ENCODE peak calls at places on chromosome 17, in eight cellular contexts. W is lung, T is WERI-Rb-1, D is B cell, G is gastrocnemius medialis, R is PC-9, E is GM12864, J is astrocyte of the spinal cord. I is an unnamed sample.

GRCh38 chr17:36849871-36850348 is 87.4 kb upstream of the LHX1 start:
- DNase-seq in W (no peak), T (peak), D (no peak), G (no peak), R (peak), E (peak), J (peak), I (no peak)

GRCh38 chr17:41052594-41052993 is 2.4 kb downstream of the KRTAP2-2 start:
- DNase-seq in W (no peak), T (no peak), D (no peak), G (no peak), R (no peak), E (no peak), J (no peak), I (no peak)

GRCh38 chr17:20306924-20307323 is 160.4 kb downstream of the LGALS9B start:
- DNase-seq in W (no peak), T (no peak), D (no peak), G (no peak), R (no peak), E (no peak), J (no peak), I (no peak)

GRCh38 chr17:7323731-7324437 is 5.3 kb downstream of the NEURL4 start:
- DNase-seq in W (no peak), T (peak), D (peak), G (peak), R (peak), E (no peak), J (peak), I (no peak)

GRCh38 chr17:19348806-19349205 is 13.7 kb downstream of the B9D1 start:
- DNase-seq in W (no peak), T (no peak), D (no peak), G (no peak), R (no peak), E (no peak), J (no peak), I (no peak)

GRCh38 chr17:37527249-37527851 is 37.7 kb downstream of the DUSP14 start:
- DNase-seq in W (no peak), T (peak), D (peak), G (no peak), R (peak), E (peak), J (peak), I (no peak)

GRCh38 chr17:82959990-82960418 is 119.4 kb upstream of the METRNL start:
- DNase-seq in W (no peak), T (peak), D (no peak), G (no peak), R (no peak), E (no peak), J (no peak), I (peak)

GRCh38 chr17:15446036-15446435 is 21.4 kb downstream of the CDRT4 start:
- DNase-seq in W (no peak), T (no peak), D (no peak), G (no peak), R (no peak), E (no peak), J (no peak), I (no peak)

GRCh38 chr17:29698837-29699236 is 76.1 kb upstream of the CORO6 start:
- DNase-seq in W (no peak), T (no peak), D (no peak), G (no peak), R (no peak), E (no peak), J (no peak), I (no peak)

GRCh38 chr17:19003966-19004600 is 481 bp downstream of the FAM83G start:
- DNase-seq in W (no peak), T (no peak), D (peak), G (no peak), R (peak), E (no peak), J (peak), I (no peak)

GRCh38 chr17:48575066-48575582 is 3.0 kb downstream of the HOXB4 start:
- DNase-seq in W (no peak), T (no peak), D (no peak), G (no peak), R (no peak), E (no peak), J (peak), I (no peak)

GRCh38 chr17:63398680-63399079 is 47.4 kb downstream of the CYB561 start:
- DNase-seq in W (no peak), T (no peak), D (peak), G (no peak), R (no peak), E (no peak), J (peak), I (no peak)

GRCh38 chr17:15914400-15915165 is 30.3 kb upstream of the ADORA2B start:
- DNase-seq in W (no peak), T (no peak), D (no peak), G (no peak), R (no peak), E (no peak), J (no peak), I (peak)

GRCh38 chr17:2737693-2738092 is 11.8 kb downstream of the CCDC92B start:
- DNase-seq in W (no peak), T (no peak), D (no peak), G (no peak), R (no peak), E (no peak), J (no peak), I (no peak)

GRCh38 chr17:77254961-77255741 is 114.4 kb downstream of the SEC14L1 start:
- DNase-seq in W (peak), T (no peak), D (no peak), G (no peak), R (peak), E (no peak), J (peak), I (peak)

GRCh38 chr17:38711792-38712571 is 6.9 kb downstream of the MLLT6 start:
- DNase-seq in W (no peak), T (no peak), D (no peak), G (peak), R (no peak), E (no peak), J (no peak), I (no peak)

GRCh38 chr17:12545877-12546513 is 119.7 kb upstream of the MYOCD start:
- DNase-seq in W (no peak), T (peak), D (peak), G (no peak), R (peak), E (peak), J (peak), I (no peak)

GRCh38 chr17:61635913-61636432 is 45.0 kb upstream of the NACA2 start:
- DNase-seq in W (no peak), T (peak), D (peak), G (no peak), R (peak), E (peak), J (peak), I (no peak)

GRCh38 chr17:41563607-41564006 is 8.3 kb downstream of the KRT9 start:
- DNase-seq in W (no peak), T (no peak), D (no peak), G (no peak), R (no peak), E (no peak), J (no peak), I (no peak)

GRCh38 chr17:43092891-43093290 is 32.3 kb downstream of the BRCA1 start:
- DNase-seq in W (no peak), T (no peak), D (no peak), G (no peak), R (no peak), E (no peak), J (peak), I (no peak)

GRCh38 chr17:57676543-57676942 is 68.6 kb downstream of the CCDC182 start:
- DNase-seq in W (no peak), T (no peak), D (no peak), G (no peak), R (no peak), E (no peak), J (no peak), I (peak)
- TF ChIP-seq CTCF in W (no peak), T (no peak), D (no peak), G (no peak), R (no peak), E (no peak), J (no peak), I (no peak)

GRCh38 chr17:75685508-75685907 is 18.4 kb downstream of the SAP30BP start:
- DNase-seq in W (no peak), T (no peak), D (no peak), G (no peak), R (no peak), E (no peak), J (no peak), I (no peak)

GRCh38 chr17:75691371-75692290 is 24.5 kb downstream of the SAP30BP start:
- DNase-seq in W (no peak), T (no peak), D (no peak), G (no peak), R (no peak), E (no peak), J (peak), I (no peak)

GRCh38 chr17:75689441-75689873 is 22.3 kb downstream of the SAP30BP start:
- DNase-seq in W (no peak), T (no peak), D (peak), G (no peak), R (peak), E (peak), J (no peak), I (no peak)

GRCh38 chr17:75684924-75685323 is 17.8 kb downstream of the SAP30BP start:
- DNase-seq in W (no peak), T (no peak), D (no peak), G (no peak), R (peak), E (no peak), J (peak), I (no peak)

GRCh38 chr17:75688209-75688771 is 21.2 kb downstream of the SAP30BP start:
- DNase-seq in W (no peak), T (no peak), D (no peak), G (no peak), R (peak), E (no peak), J (no peak), I (no peak)
- TF ChIP-seq CTCF in W (no peak), T (no peak), D (no peak), G (no peak), R (no peak), E (no peak), J (no peak), I (no peak)

GRCh38 chr17:50708050-50709000 is 611 bp upstream of the ANKRD40 start:
- DNase-seq in W (no peak), T (no peak), D (peak), G (no peak), R (no peak), E (no peak), J (peak), I (no peak)

GRCh38 chr17:50699410-50699809 is 8.3 kb downstream of the ANKRD40 start:
- DNase-seq in W (no peak), T (no peak), D (no peak), G (no peak), R (peak), E (no peak), J (no peak), I (no peak)

GRCh38 chr17:50697663-50698272 is 9.9 kb downstream of the ANKRD40 start:
- DNase-seq in W (no peak), T (no peak), D (no peak), G (no peak), R (no peak), E (no peak), J (no peak), I (no peak)

GRCh38 chr17:50707296-50708049 is at the start of gene ANKRD40:
- DNase-seq in W (peak), T (peak), D (peak), G (peak), R (peak), E (peak), J (peak), I (peak)

DNA sequence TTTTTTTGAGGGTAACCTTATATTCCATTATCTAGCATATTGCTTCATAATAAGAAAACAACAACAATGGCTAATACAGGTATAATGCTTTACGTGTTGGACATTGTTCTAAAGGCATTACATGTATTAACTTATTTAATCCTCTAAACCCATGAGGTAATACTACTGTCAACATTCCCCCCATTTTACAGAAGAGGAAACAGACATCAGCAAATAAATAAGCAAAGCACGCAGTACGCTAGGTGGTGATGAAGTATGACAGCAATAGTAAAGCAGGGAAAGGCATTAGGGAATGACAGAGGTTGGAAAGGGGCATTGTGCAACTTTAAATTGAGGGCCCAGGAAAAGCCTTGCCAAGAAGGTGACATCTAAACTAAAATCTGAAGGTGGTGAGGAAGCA is 4.6 kb downstream of the ANKRD40 start:
- DNase-seq in W (no peak), T (no peak), D (no peak), G (no peak), R (no peak), E (no peak), J (no peak), I (no peak)
- TF ChIP-seq CTCF in W (no peak), T (no peak), D (no peak), G (no peak), R (no peak), E (no peak), J (no peak), I (no peak)

DNA sequence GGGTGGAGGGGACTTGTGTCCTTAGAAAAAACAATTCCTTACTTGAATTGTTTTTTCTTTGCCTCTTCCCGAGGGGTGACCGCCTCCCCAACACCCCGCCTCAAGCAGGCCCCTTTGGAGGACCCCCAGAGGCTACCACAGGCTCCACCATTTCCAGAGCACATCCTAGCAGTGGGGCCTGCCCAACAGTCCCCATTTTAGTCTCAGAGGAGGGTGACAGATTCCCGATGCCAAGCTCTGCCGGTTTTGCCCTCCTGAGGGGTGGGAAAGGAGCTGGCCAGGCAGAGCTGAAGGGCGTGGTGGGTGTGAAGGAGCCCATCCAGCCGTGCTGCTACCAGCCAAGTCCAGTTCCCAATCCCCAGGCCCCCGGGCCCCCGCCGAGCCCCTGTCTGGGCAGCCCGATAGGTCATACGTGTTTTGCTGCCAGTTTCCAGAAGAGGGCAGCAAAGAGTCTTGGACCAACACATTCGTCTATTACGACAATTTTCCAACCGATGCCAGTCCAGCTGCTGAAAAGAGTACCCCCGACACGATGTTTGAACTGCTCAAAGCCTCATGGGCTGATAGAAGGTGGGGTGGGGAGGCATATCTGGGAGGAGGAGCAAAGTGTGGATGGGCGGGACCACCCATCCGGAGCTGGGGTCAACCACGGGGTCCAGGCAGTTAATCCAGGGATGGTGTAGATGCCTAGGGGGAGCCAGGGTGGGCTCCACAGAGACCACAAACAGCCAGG is 18.8 kb upstream of the GAA start:
- DNase-seq in W (peak), T (peak), D (peak), G (peak), R (peak), E (peak), J (peak), I (no peak)
- TF ChIP-seq CTCF in W (peak), T (peak), D (peak), G (peak), R (peak), E (peak), J (peak), I (peak)

DNA sequence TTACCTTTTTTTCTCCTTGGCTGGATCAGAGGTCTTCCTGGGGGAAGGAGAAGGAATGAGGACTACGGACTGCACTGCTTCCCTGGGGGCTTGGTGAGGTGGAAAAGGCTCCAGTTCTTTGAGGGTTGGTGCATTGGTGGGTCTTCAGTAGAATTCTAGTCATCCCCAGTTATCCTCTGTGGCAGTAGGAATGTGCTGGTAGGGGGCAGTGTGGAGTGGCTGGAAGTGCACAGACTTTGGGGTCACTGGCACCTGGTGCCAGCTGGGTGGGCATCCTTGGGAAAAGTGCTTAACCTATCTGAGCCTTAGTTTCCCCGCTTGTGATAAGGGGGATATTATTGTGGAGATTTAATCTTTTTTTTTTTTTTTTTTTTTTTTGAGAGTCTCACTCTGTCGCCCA is 6.3 kb downstream of the TAC4 start:
- DNase-seq in W (no peak), T (no peak), D (no peak), G (no peak), R (no peak), E (no peak), J (no peak), I (no peak)
- TF ChIP-seq CTCF in W (no peak), T (peak), D (no peak), G (no peak), R (no peak), E (no peak), J (peak), I (no peak)